ENCODE peak calls at places on chromosomes 13 and 19, in five cellular contexts. V is NCI-H446; F is lung; X is stimulated activated CD4-positive, alpha-beta T cell treated with anti-CD3 and anti-CD28 coated beads, Interleukin-2, amount 100 ng/mL, for 48 hours; E is HTR-8/SVneo. D is an unnamed sample.
A peak's percentile ranks its signal among the peaks of the same experiment; 100 is the strongest.

GRCh38 chr13:52850396-52851152 is 2.1 kb upstream of the PCDH8 start:
- DNase-seq in V (peak; percentile 60), F (peak; percentile 70), X (no peak), E (peak; percentile 37), D (no peak)

GRCh38 chr19:55653651-55654322 is 1.0 kb upstream of the U2AF2 start:
- DNase-seq in V (peak; percentile 99), F (peak; percentile 96), X (peak; percentile 97), E (peak; percentile 96), D (peak; percentile 98)

GRCh38 chr19:3478409-3479176 is 1.7 kb downstream of the SMIM24 start:
- DNase-seq in V (no peak), F (no peak), X (no peak), E (no peak), D (no peak)

GRCh38 chr19:40397568-40397906 is 7.6 kb upstream of the HIPK4 start:
- DNase-seq in V (no peak), F (no peak), X (no peak), E (no peak), D (no peak)

GRCh38 chr13:33015791-33016323 is 366 bp upstream of the KL start:
- DNase-seq in V (no peak), F (no peak), X (no peak), E (no peak), D (no peak)

GRCh38 chr19:35959040-35959967 is 23.1 kb downstream of the LRFN3 start:
- DNase-seq in V (no peak), F (no peak), X (peak; percentile 47), E (no peak), D (peak; percentile 75)

GRCh38 chr13:69571606-69572323 is 535.9 kb upstream of the ATXN8OS start:
- DNase-seq in V (no peak), F (no peak), X (no peak), E (no peak), D (no peak)

GRCh38 chr19:44515031-44515430 is 14.4 kb downstream of the CEACAM20 start:
- DNase-seq in V (no peak), F (no peak), X (no peak), E (no peak), D (no peak)

GRCh38 chr19:4077800-4078683 is 11.3 kb upstream of the ZBTB7A start:
- DNase-seq in V (no peak), F (no peak), X (no peak), E (no peak), D (no peak)

GRCh38 chr19:29532956-29533355 is 7.2 kb downstream of the VSTM2B start:
- DNase-seq in V (no peak), F (no peak), X (no peak), E (no peak), D (no peak)

GRCh38 chr13:99042851-99043250 is 65.0 kb upstream of the DOCK9 start:
- DNase-seq in V (no peak), F (no peak), X (no peak), E (no peak), D (no peak)

GRCh38 chr19:17125728-17126677 is 50.4 kb downstream of the MYO9B start:
- DNase-seq in V (no peak), F (peak; percentile 49), X (peak; percentile 38), E (no peak), D (peak; percentile 72)

GRCh38 chr13:44378277-44378676 is 4.7 kb downstream of the SERP2 start:
- DNase-seq in V (no peak), F (no peak), X (no peak), E (no peak), D (no peak)

GRCh38 chr13:20398459-20398858 is 127.2 kb downstream of the CRYL1 start:
- DNase-seq in V (no peak), F (no peak), X (no peak), E (no peak), D (no peak)

GRCh38 chr13:79492313-79492798 is 11.4 kb downstream of the NDFIP2 start:
- DNase-seq in V (no peak), F (no peak), X (no peak), E (no peak), D (no peak)